ENCODE peak calls at places on chromosomes 11 and 22, in six cellular contexts. C is endothelial cell of umbilical vein, W is transverse colon, A is GM12878, Y is upper lobe of left lung, N is sigmoid colon. B is an unnamed sample.

GRCh38 chr11:96342131-96342970 is 644 bp downstream of the MAML2 start:
- DNase-seq in C (peak), W (no peak), A (no peak), Y (no peak), N (no peak), B (no peak)

GRCh38 chr11:36478700-36479329 is 31.3 kb downstream of the TRAF6 start:
- DNase-seq in C (peak), W (peak), A (no peak), Y (no peak), N (no peak), B (no peak)

GRCh38 chr22:30453731-30454510 is 17.9 kb downstream of the SEC14L3 start:
- DNase-seq in C (no peak), W (no peak), A (no peak), Y (peak), N (no peak), B (no peak)

GRCh38 chr11:86571273-86571948 is 101.0 kb downstream of the ME3 start:
- DNase-seq in C (peak), W (peak), A (no peak), Y (no peak), N (no peak), B (no peak)

GRCh38 chr11:2579315-2580060 is 120.3 kb downstream of the KCNQ1OT1 start:
- DNase-seq in C (no peak), W (no peak), A (no peak), Y (peak), N (peak), B (no peak)

GRCh38 chr11:124900464-124900863 is 2.8 kb upstream of the ROBO4 start:
- DNase-seq in C (peak), W (no peak), A (no peak), Y (peak), N (peak), B (no peak)

GRCh38 chr11:99370557-99371200 is 349.9 kb downstream of the CNTN5 start:
- DNase-seq in C (no peak), W (no peak), A (no peak), Y (no peak), N (no peak), B (no peak)

GRCh38 chr11:100735949-100736675 is 49.0 kb downstream of the ARHGAP42 start:
- DNase-seq in C (no peak), W (no peak), A (no peak), Y (no peak), N (no peak), B (no peak)

GRCh38 chr11:123479048-123479837 is 49.2 kb downstream of the GRAMD1B start:
- DNase-seq in C (no peak), W (no peak), A (peak), Y (no peak), N (no peak), B (no peak)

GRCh38 chr11:82089426-82089825 is 644.2 kb downstream of the FAM181B start:
- DNase-seq in C (no peak), W (no peak), A (no peak), Y (no peak), N (no peak), B (no peak)

GRCh38 chr22:23555118-23555517 is 25.0 kb downstream of the IGLL1 start:
- DNase-seq in C (no peak), W (no peak), A (no peak), Y (no peak), N (no peak), B (no peak)

GRCh38 chr11:111367411-111368284 is 11.4 kb downstream of the POU2AF1 start:
- DNase-seq in C (no peak), W (peak), A (peak), Y (no peak), N (no peak), B (peak)

GRCh38 chr22:31192513-31192912 is 19.6 kb upstream of the LIMK2 start:
- DNase-seq in C (no peak), W (no peak), A (no peak), Y (no peak), N (no peak), B (no peak)

GRCh38 chr22:39223091-39223710 is 21.6 kb downstream of the PDGFB start:
- DNase-seq in C (no peak), W (no peak), A (no peak), Y (no peak), N (no peak), B (no peak)

GRCh38 chr22:30720263-30720837 is 25.7 kb downstream of the OSBP2 start:
- DNase-seq in C (peak), W (no peak), A (no peak), Y (no peak), N (no peak), B (no peak)

GRCh38 chr11:17014321-17014773 is at the start of gene PLEKHA7:
- DNase-seq in C (no peak), W (peak), A (no peak), Y (no peak), N (peak), B (no peak)

GRCh38 chr22:29267858-29268510 is at the start of the genes EWSR1 and RHBDD3:
- DNase-seq in C (peak), W (peak), A (peak), Y (peak), N (peak), B (peak)

GRCh38 chr22:50608996-50609395 is 8.4 kb downstream of the MAPK8IP2 start:
- DNase-seq in C (no peak), W (no peak), A (no peak), Y (peak), N (no peak), B (no peak)

GRCh38 chr11:108302121-108302785 is 79.4 kb downstream of the ATM start:
- DNase-seq in C (no peak), W (no peak), A (no peak), Y (no peak), N (no peak), B (no peak)

GRCh38 chr22:23062616-23063538 is 7.4 kb upstream of the GNAZ start:
- DNase-seq in C (no peak), W (no peak), A (no peak), Y (peak), N (no peak), B (no peak)

GRCh38 chr22:42915980-42916765 is 59.1 kb upstream of the ARFGAP3 start:
- DNase-seq in C (no peak), W (no peak), A (no peak), Y (no peak), N (no peak), B (no peak)

GRCh38 chr22:32680895-32681294 is 120.6 kb upstream of the TIMP3 start:
- DNase-seq in C (no peak), W (no peak), A (no peak), Y (no peak), N (no peak), B (no peak)

GRCh38 chr11:1488575-1489180 is 2.1 kb upstream of the MOB2 start:
- DNase-seq in C (no peak), W (no peak), A (no peak), Y (no peak), N (peak), B (no peak)

GRCh38 chr22:38204784-38205183 is 3.0 kb downstream of the MAFF start:
- DNase-seq in C (no peak), W (no peak), A (peak), Y (no peak), N (no peak), B (no peak)

GRCh38 chr11:59849129-59849528 is 3.8 kb upstream of the CBLIF start:
- DNase-seq in C (peak), W (peak), A (no peak), Y (peak), N (no peak), B (no peak)

GRCh38 chr22:43654271-43654670 is 157.8 kb downstream of the EFCAB6 start:
- DNase-seq in C (no peak), W (no peak), A (no peak), Y (no peak), N (no peak), B (no peak)

GRCh38 chr22:22700631-22701030 is 56.2 kb downstream of the GGTLC2 start:
- DNase-seq in C (no peak), W (no peak), A (no peak), Y (no peak), N (no peak), B (no peak)

GRCh38 chr11:77299528-77299993 is 1.9 kb downstream of the GDPD4 start:
- DNase-seq in C (no peak), W (peak), A (no peak), Y (no peak), N (no peak), B (no peak)

GRCh38 chr11:2741377-2742131 is 41.8 kb upstream of the KCNQ1OT1 start:
- DNase-seq in C (no peak), W (no peak), A (no peak), Y (no peak), N (peak), B (no peak)

GRCh38 chr11:109956124-109956793 is 136.9 kb upstream of the ZC3H12C start:
- DNase-seq in C (no peak), W (no peak), A (peak), Y (no peak), N (no peak), B (no peak)

GRCh38 chr22:36300396-36301212 is 47.7 kb downstream of the APOL1 start:
- DNase-seq in C (no peak), W (no peak), A (no peak), Y (no peak), N (no peak), B (no peak)

GRCh38 chr11:118342503-118343161 is at the start of gene CD3D:
- DNase-seq in C (no peak), W (no peak), A (no peak), Y (no peak), N (no peak), B (no peak)

GRCh38 chr11:130671801-130672700 is 223.6 kb downstream of the ADAMTS15 start:
- DNase-seq in C (no peak), W (peak), A (no peak), Y (no peak), N (peak), B (no peak)

GRCh38 chr11:117832511-117832910 is 8.0 kb upstream of the FXYD2 start:
- DNase-seq in C (no peak), W (peak), A (no peak), Y (no peak), N (peak), B (no peak)

GRCh38 chr11:101336155-101336554 is 206.5 kb upstream of the PGR start:
- DNase-seq in C (no peak), W (no peak), A (no peak), Y (no peak), N (no peak), B (no peak)

GRCh38 chr11:82873919-82874333 is 26.3 kb downstream of the PRCP start:
- DNase-seq in C (peak), W (no peak), A (no peak), Y (no peak), N (no peak), B (no peak)

GRCh38 chr11:103936059-103936458 is 100.4 kb upstream of the DDI1 start:
- DNase-seq in C (no peak), W (no peak), A (no peak), Y (no peak), N (no peak), B (no peak)

DNA sequence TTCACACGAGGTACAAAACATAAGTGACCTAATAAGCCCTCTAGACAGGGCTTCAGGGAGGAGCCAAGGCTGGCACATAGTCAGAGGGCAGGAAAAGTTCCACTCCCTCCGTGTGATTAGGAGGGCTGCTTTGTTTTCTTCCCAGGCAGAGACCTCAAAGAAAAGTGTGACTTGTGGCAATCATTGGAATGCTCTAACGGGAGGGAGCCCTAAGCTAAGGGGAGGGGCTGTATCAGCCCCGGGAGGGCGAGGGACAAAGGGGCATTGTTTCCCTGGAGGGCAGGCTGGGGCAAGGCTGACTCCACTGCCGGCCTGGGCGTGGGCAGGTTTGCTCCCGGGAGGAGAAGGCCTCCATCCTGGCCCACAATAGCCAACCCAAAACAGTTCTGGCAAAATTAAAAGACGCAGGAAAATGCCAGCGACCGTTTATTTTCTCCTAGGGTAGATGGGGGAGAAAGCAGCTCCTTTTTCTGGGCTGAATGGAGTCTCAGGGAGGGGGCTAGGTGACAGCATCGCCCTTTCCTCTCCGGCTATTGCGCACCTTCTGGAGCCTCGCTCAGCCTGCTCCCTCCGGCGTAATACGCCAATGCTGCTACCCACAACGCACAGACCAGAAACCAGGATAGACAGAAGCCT is 60.1 kb downstream of the ENDOD1 start:
- DNase-seq in C (peak), W (peak), A (no peak), Y (peak), N (peak), B (peak)
- TF ChIP-seq POLR2AphosphoS5 in C (peak), W (peak), A (no peak), Y (no peak), N (no peak), B (peak)

GRCh38 chr11:10349806-10350205 is 44.9 kb downstream of the ADM start:
- DNase-seq in C (no peak), W (no peak), A (no peak), Y (no peak), N (no peak), B (no peak)

GRCh38 chr11:10350341-10350740 is 45.5 kb downstream of the ADM start:
- DNase-seq in C (no peak), W (no peak), A (no peak), Y (no peak), N (no peak), B (no peak)

GRCh38 chr11:10352911-10353550 is 48.2 kb downstream of the ADM start:
- DNase-seq in C (no peak), W (no peak), A (no peak), Y (no peak), N (no peak), B (no peak)

GRCh38 chr11:10351768-10352641 is 47.1 kb downstream of the ADM start:
- DNase-seq in C (peak), W (peak), A (no peak), Y (peak), N (peak), B (no peak)

DNA sequence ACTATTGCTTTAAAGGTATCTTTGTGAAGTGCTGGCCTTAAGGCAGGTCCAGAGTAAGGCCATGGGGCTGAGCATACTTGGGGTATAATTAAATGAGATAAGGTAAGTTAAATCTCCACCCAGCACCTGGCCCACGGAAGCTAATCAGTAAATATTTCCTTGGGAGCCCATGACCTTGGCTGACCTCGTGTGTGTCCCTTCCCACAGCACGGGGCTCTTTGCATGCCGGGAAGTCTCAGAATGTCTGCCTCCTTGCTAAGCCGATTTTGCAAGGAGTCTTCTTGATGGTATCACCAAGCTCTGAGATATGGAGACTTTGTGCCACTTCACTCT is 46.5 kb downstream of the ADM start:
- DNase-seq in C (no peak), W (peak), A (no peak), Y (no peak), N (no peak), B (no peak)
- H3K4me3 ChIP-seq in C (no peak), W (no peak), A (no peak), Y (no peak), N (no peak), B (no peak)

DNA sequence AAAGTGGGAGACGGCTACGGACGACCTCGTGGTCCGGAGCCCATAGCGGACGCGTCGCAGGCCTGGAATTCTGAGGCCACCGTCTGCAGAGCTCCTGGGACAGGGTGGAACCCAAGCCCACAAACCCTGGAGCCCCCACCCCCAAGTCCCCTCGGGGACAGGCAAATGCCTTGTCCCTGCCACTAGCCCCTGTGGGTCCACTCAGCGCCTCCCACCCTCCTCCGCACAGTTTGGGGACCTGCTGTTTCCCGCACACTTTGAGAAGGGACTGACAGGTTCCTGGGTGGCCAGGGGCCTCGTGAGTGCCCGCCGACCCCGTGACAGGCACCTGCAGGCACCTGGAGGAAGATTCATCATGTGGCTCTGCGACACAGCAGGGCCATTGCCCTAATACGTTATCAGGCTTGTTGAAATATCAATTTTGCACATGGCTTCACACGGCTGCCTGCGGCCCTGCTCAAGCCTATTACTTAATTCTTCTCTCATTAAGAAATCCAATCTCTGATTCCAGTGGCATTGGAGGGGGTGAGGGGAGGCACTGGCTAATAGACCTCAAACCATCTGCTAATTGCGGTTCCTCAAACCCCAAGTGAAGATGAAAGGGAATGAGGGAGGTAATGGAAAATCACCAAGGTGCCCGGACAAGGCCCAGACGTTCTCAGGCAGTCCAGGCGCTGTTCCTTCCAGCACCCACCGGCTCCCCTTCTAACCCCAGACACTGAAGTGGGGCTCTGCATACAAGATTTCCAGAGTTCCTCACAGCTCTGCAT is 672.4 kb downstream of the BRD1 start:
- DNase-seq in C (no peak), W (no peak), A (no peak), Y (no peak), N (no peak), B (no peak)
- H3K27ac ChIP-seq in C (no peak), W (no peak), A (no peak), Y (no peak), N (no peak), B (no peak)

DNA sequence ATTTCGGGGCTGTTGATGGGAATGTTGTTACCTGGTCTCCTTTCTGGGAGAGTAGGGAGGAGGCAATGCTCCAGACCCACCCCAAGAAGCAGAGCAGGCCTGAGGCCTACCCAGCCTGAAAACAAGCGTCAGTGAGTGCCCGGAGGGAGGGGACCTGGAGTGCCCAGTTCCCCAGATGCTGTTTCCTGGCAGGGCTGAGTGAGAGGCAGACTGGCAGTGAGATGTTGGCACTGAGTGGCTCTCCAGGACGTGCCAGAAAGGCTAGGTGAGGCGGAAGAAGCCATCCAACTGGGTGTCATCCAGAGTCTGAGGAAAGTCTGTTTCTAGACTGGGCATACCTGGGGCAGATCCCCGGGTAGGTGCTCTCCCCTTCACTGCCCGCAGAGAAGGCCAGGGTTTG is 1.3 kb downstream of the POU2F3 start:
- DNase-seq in C (no peak), W (no peak), A (no peak), Y (peak), N (no peak), B (peak)
- TF ChIP-seq POLR2AphosphoS5 in C (no peak), W (no peak), A (no peak), Y (no peak), N (no peak), B (peak)

DNA sequence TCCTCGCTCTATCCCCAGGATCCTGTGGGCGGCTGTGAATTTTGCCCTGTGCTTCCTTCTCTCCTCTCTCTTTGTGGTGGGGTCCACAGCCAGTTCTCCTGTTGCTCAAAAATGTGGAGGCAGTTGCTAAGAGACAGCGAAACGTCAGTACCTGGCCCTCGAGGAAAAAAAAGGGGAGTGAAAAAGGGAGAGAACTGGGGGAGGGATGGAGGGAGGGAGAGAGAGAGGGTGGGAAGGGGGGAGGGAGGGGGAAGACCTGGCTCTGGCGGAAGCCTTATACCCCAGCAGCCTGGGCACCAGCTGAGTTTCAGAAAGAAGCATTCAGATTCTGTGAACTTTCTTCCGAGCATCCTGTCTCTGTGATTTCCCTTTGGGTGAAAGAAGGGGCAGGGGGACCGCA is 2.1 kb upstream of the LRRC55 start:
- DNase-seq in C (no peak), W (no peak), A (no peak), Y (no peak), N (no peak), B (no peak)
- H3K4me3 ChIP-seq in C (no peak), W (no peak), A (no peak), Y (no peak), N (no peak), B (no peak)

DNA sequence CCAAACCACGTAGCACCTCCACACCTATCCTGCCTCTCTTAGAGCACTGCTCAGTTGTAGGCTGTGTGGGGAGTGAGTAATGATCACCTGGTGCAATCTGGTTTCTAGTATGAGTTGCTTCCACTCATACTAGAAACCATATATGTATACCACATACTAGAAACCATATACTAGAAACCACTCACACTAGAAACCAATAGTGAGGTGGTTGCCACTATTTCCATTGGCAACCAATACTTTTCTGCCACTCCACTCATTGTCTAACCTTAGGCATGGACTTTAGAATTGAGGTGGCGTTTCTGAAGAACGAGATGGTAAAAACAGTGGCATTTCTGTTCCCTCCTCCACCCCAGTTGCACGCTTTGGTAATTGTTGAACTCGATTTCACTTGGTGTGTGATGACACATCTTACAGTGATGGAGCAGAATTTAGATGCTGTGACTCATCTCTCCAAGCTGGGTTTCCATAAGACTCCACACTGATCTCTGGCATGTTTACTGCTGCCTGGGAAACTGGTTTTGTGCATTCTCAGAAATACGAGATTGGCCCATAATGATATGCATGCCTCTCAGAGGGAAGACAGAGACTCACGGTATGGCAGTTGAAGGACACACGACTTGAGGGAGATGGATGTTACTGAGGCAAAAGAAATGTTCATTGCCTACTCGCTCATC is 82.9 kb downstream of the KIRREL3 start:
- DNase-seq in C (no peak), W (no peak), A (peak), Y (no peak), N (no peak), B (no peak)
- H3K27ac ChIP-seq in C (no peak), W (no peak), A (no peak), Y (no peak), N (no peak), B (no peak)

GRCh38 chr22:47192106-47192650 is 429.7 kb downstream of the TBC1D22A start:
- DNase-seq in C (no peak), W (peak), A (no peak), Y (peak), N (peak), B (no peak)
- TF ChIP-seq POLR2AphosphoS5 in C (no peak), W (no peak), A (no peak), Y (no peak), N (no peak), B (no peak)